ENCODE peak calls at places on chromosome X, in seven cellular contexts. Z, B, G, J, M, F and Q are unnamed samples.

GRCh38 chrX:42094208-42094607 is 170.9 kb upstream of the CASK start:
- DNase-seq in J (no peak), G (no peak), Z (no peak), B (no peak), F (no peak), M (no peak), Q (no peak)

GRCh38 chrX:10531927-10532326 is 88.5 kb downstream of the MID1 start:
- DNase-seq in J (no peak), B (no peak), G (no peak), Z (no peak), M (no peak), F (no peak), Q (no peak)

GRCh38 chrX:5646818-5647217 is 581.8 kb downstream of the NLGN4X start:
- DNase-seq in F (no peak), B (no peak), J (peak), G (no peak), Z (peak), M (no peak), Q (peak)

GRCh38 chrX:124358796-124359386 is 12.5 kb downstream of the SH2D1A start:
- DNase-seq in F (no peak), Z (no peak), G (no peak), M (no peak), B (no peak), J (no peak), Q (no peak)

GRCh38 chrX:11287505-11287904 is 5.7 kb upstream of the AMELX start:
- DNase-seq in Z (no peak), J (no peak), M (peak), G (no peak), B (no peak), F (no peak), Q (no peak)

GRCh38 chrX:154317391-154318000 is 21.9 kb downstream of the TKTL1 start:
- DNase-seq in F (no peak), G (peak), Z (no peak), M (peak), B (no peak), J (no peak), Q (no peak)

GRCh38 chrX:36867143-36867542 is 141.0 kb upstream of the FAM47C start:
- DNase-seq in F (no peak), Z (no peak), B (no peak), J (no peak), M (peak), G (peak), Q (peak)

GRCh38 chrX:46326161-46326560 is 219.1 kb downstream of the ZNF674 start:
- DNase-seq in Z (no peak), F (no peak), J (no peak), M (no peak), B (no peak), G (no peak), Q (no peak)

GRCh38 chrX:7889680-7890079 is 37.5 kb downstream of the PNPLA4 start:
- DNase-seq in J (no peak), G (no peak), Z (no peak), M (peak), F (no peak), B (no peak), Q (no peak)

GRCh38 chrX:123797543-123798447 is 62.1 kb upstream of the XIAP start:
- DNase-seq in B (no peak), Z (no peak), G (no peak), M (no peak), J (no peak), F (no peak), Q (no peak)

GRCh38 chrX:48480583-48480982 is 4.6 kb downstream of the FTSJ1 start:
- DNase-seq in G (no peak), J (no peak), Z (no peak), M (no peak), B (no peak), F (no peak), Q (no peak)

GRCh38 chrX:71454222-71454621 is 78.7 kb upstream of the OGT start:
- DNase-seq in F (no peak), Z (no peak), G (no peak), M (no peak), B (no peak), J (no peak), Q (no peak)

GRCh38 chrX:136880003-136880451 is 498 bp downstream of the RBMX start:
- DNase-seq in B (no peak), J (no peak), Z (peak), G (peak), F (no peak), M (peak), Q (no peak)

DNA sequence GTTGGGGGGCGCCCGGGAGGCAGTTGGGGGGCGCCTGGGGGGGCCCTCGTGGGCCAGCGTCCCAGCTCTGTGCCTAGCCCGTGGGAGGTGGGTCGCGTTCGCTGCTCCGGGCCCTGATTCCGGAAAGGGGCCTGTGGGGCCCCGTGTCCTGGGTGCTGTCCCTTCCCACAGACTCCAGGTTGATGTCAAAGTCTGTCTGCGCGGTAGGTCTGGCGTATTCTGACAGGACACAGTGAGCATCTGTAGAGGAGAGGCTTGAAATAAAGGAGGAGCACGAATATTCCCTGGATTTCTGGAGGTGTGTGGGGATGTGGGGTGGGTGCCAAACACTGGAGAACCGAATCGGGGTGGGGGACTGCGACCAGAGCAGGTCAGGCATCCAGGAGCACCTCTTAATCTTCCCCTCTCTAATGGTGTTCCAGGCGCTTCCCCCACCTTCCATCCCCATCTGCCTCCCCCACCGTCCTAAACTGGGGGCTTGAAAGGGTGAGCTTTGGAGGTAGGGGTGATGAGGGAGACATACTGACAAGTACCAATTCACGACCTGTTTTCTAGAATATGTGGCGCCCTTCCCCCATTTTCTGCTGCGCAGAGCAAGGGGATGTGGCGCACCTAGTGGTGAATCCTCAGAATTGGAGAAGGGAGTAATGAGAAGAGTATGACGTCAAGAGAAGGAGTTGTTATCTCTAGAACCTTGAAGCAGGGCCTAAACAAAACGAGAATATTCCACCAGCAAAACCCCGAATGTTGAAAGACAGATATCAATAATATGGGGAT is 873 bp downstream of the GPRASP1 start:
- DNase-seq in Z (peak), J (no peak), G (peak), B (no peak), M (no peak), F (no peak), Q (no peak)
- TF ChIP-seq CTCF in Z (peak), J (peak), G (peak), B (peak), M (no peak), F (peak), Q (no peak)

GRCh38 chrX:25019707-25020390 is 4.1 kb upstream of the ARX start:
- DNase-seq in B (no peak), M (no peak), F (no peak), J (no peak), G (peak), Z (no peak), Q (no peak)

GRCh38 chrX:25020391-25021131 is 4.8 kb upstream of the ARX start:
- DNase-seq in M (no peak), F (no peak), J (no peak), G (peak), B (no peak), Z (peak), Q (peak)

GRCh38 chrX:25018682-25019081 is 2.9 kb upstream of the ARX start:
- DNase-seq in F (no peak), G (no peak), M (no peak), J (no peak), B (no peak), Z (no peak), Q (no peak)

GRCh38 chrX:25022499-25023325 is 6.9 kb upstream of the ARX start:
- DNase-seq in J (no peak), F (no peak), M (no peak), B (no peak), Z (no peak), G (peak), Q (no peak)

GRCh38 chrX:25021132-25021498 is 5.3 kb upstream of the ARX start:
- DNase-seq in J (no peak), B (no peak), Z (no peak), G (no peak), M (no peak), F (no peak), Q (no peak)
- TF ChIP-seq CTCF in J (no peak), B (no peak), Z (peak), G (peak), M (no peak), F (no peak), Q (peak)

GRCh38 chrX:107825698-107826285 is at the start of gene MID2:
- DNase-seq in J (no peak), G (peak), F (peak), M (peak), B (no peak), Z (peak), Q (peak)

GRCh38 chrX:107827137-107827831 is 1.6 kb downstream of the MID2 start:
- DNase-seq in M (peak), F (no peak), B (no peak), Z (no peak), G (no peak), J (no peak), Q (no peak)

GRCh38 chrX:107823456-107823855 is 2.2 kb upstream of the MID2 start:
- DNase-seq in J (no peak), Z (no peak), M (no peak), G (no peak), F (no peak), B (no peak), Q (no peak)

GRCh38 chrX:107827852-107828251 is 2.2 kb downstream of the MID2 start:
- DNase-seq in G (no peak), Z (no peak), B (no peak), J (no peak), M (no peak), F (no peak), Q (no peak)

GRCh38 chrX:107826286-107827136 is 845 bp downstream of the MID2 start:
- DNase-seq in M (peak), Z (peak), B (no peak), F (peak), G (peak), J (no peak), Q (peak)
- TF ChIP-seq CTCF in M (no peak), Z (no peak), B (no peak), F (no peak), G (no peak), J (no peak), Q (no peak)

GRCh38 chrX:23559975-23560374 is 107.3 kb upstream of the PRDX4 start:
- DNase-seq in F (no peak), G (no peak), Z (no peak), J (no peak), B (no peak), M (no peak), Q (no peak)
- TF ChIP-seq CTCF in F (no peak), G (peak), Z (no peak), J (no peak), B (no peak), M (no peak), Q (no peak)

GRCh38 chrX:119728487-119728886 is 29.9 kb upstream of the SOWAHD start:
- DNase-seq in B (no peak), J (no peak), G (peak), F (no peak), M (no peak), Z (no peak), Q (no peak)
- TF ChIP-seq CTCF in B (no peak), J (no peak), G (peak), F (no peak), M (no peak), Z (no peak), Q (no peak)

GRCh38 chrX:40539214-40540142 is 41.3 kb upstream of the ATP6AP2 start:
- DNase-seq in M (no peak), G (peak), F (no peak), J (no peak), B (no peak), Z (peak), Q (peak)
- TF ChIP-seq CTCF in M (no peak), G (peak), F (no peak), J (no peak), B (peak), Z (peak), Q (peak)

GRCh38 chrX:34893741-34894140 is 48.9 kb upstream of the FAM47B start:
- DNase-seq in J (no peak), Z (no peak), M (no peak), G (no peak), B (no peak), F (no peak), Q (no peak)
- TF ChIP-seq CTCF in J (no peak), Z (no peak), M (peak), G (peak), B (no peak), F (no peak), Q (no peak)